ENCODE peak calls at places on chromosome 17, in four cellular contexts. X is activated naive CD4-positive, alpha-beta T cell treated with Interleukin-2 at 50 U/mL for 16 hours; J is A549; L is effector memory CD8-positive, alpha-beta T cell. M is an unnamed sample.

GRCh38 chr17:1197379-1197778 is 17.6 kb upstream of the ABR start:
- DNase-seq in J (no peak), L (no peak), X (no peak), M (no peak)

GRCh38 chr17:40107266-40107980 is 7.0 kb upstream of the NR1D1 start:
- DNase-seq in L (no peak), J (no peak), X (no peak), M (peak)

GRCh38 chr17:27430882-27431491 is 25.3 kb upstream of the KSR1 start:
- DNase-seq in J (peak), L (no peak), X (peak), M (no peak)

GRCh38 chr17:4230142-4230541 is 33.6 kb downstream of the ANKFY1 start:
- DNase-seq in J (peak), L (no peak), X (no peak), M (peak)

GRCh38 chr17:79465011-79466006 is 145.5 kb downstream of the RBFOX3 start:
- DNase-seq in X (no peak), J (no peak), L (no peak), M (no peak)

GRCh38 chr17:58219007-58219788 is at the start of gene MKS1:
- DNase-seq in J (peak), X (peak), L (peak), M (peak)

GRCh38 chr17:8056232-8056975 is 17.5 kb downstream of the ALOX15B start:
- DNase-seq in L (peak), J (no peak), X (peak), M (peak)

GRCh38 chr17:78583091-78583490 is 5.9 kb upstream of the DNAH17 start:
- DNase-seq in X (no peak), J (peak), L (no peak), M (no peak)

GRCh38 chr17:14784997-14785696 is 480.0 kb downstream of the PMP22 start:
- DNase-seq in J (no peak), X (peak), L (no peak), M (no peak)

GRCh38 chr17:76902476-76902875 is 34.3 kb downstream of the MGAT5B start:
- DNase-seq in J (no peak), L (no peak), X (no peak), M (no peak)

GRCh38 chr17:50763716-50764450 is 3.4 kb downstream of the ANKRD40CL start:
- DNase-seq in L (no peak), X (no peak), J (no peak), M (peak)

GRCh38 chr17:43952351-43952723 is 1.4 kb downstream of the PYY start:
- DNase-seq in L (no peak), X (no peak), J (no peak), M (no peak)

GRCh38 chr17:18261146-18261515 is 669 bp downstream of the MIEF2 start:
- DNase-seq in J (peak), X (peak), L (no peak), M (peak)

M was measured in left colon.